ENCODE peak calls at places on chromosomes 1 and 21, in four cellular contexts. G is endodermal cell, F is HAP-1, E is Karpas-422. W is an unnamed sample. For H3K9me3, the result is how much of the 10 kb centered on the place peaks cover.

GRCh38 chr1:107965112-107965991 is at the start of gene VAV3:
- DNase-seq in G (peak), E (peak), F (peak), W (peak)

GRCh38 chr1:160799641-160800040 is 3.7 kb downstream of the LY9 start:
- DNase-seq in E (no peak), F (no peak), G (no peak), W (no peak)

GRCh38 chr1:202710070-202711025 is at the start of gene SYT2:
- DNase-seq in G (peak), E (no peak), F (peak), W (no peak)

GRCh38 chr1:113615425-113615824 is 143.9 kb downstream of the PHTF1 start:
- DNase-seq in F (peak), E (no peak), G (no peak), W (no peak)

GRCh38 chr1:231165371-231165770 is 3.5 kb downstream of the TRIM67 start:
- DNase-seq in G (no peak), F (no peak), E (no peak), W (no peak)

GRCh38 chr1:201637282-201638076 is 98.6 kb downstream of the NAV1 start:
- DNase-seq in G (no peak), E (no peak), F (no peak), W (no peak)

GRCh38 chr1:159171254-159171687 is at the start of gene CADM3:
- DNase-seq in G (peak), E (no peak), F (no peak), W (no peak)

GRCh38 chr1:58308206-58308605 is 238.3 kb downstream of the OMA1 start:
- DNase-seq in E (no peak), G (peak), F (no peak), W (no peak)

GRCh38 chr1:235329139-235329808 is 904 bp downstream of the GGPS1 start:
- DNase-seq in G (peak), E (peak), F (peak), W (no peak)

GRCh38 chr1:115746021-115746690 is 22.4 kb downstream of the CASQ2 start:
- DNase-seq in E (no peak), G (no peak), F (no peak), W (no peak)

GRCh38 chr1:30876451-30877204 is 31.9 kb downstream of the SDC3 start:
- DNase-seq in F (no peak), E (peak), G (no peak), W (no peak)

GRCh38 chr1:233389169-233389568 is 61.6 kb downstream of the MAP3K21 start:
- DNase-seq in G (no peak), F (no peak), E (no peak), W (no peak)

GRCh38 chr1:31064685-31065309 is 720 bp downstream of the PUM1 start:
- DNase-seq in G (no peak), F (peak), E (peak), W (no peak)

GRCh38 chr1:12145616-12146342 is 21.0 kb upstream of the TNFRSF1B start:
- DNase-seq in G (no peak), F (no peak), E (no peak), W (no peak)

GRCh38 chr1:201530741-201531521 is 8.0 kb upstream of the NAV1 start:
- DNase-seq in G (peak), F (peak), E (peak), W (no peak)

GRCh38 chr21:38267991-38268858 is 11.4 kb downstream of the KCNJ15 start:
- DNase-seq in F (no peak), E (peak), G (no peak), W (no peak)

GRCh38 chr1:53330819-53331218 is 2.9 kb upstream of the LRP8 start:
- DNase-seq in G (peak), F (no peak), E (no peak), W (no peak)

GRCh38 chr21:44930543-44930981 is 9.3 kb upstream of the SLX9 start:
- DNase-seq in E (peak), F (no peak), G (peak), W (peak)

GRCh38 chr21:44925027-44925755 is 4.5 kb upstream of the ITGB2 start:
- DNase-seq in G (no peak), E (peak), F (no peak), W (peak)

GRCh38 chr1:209318302-209319056 is 265.0 kb upstream of the CAMK1G start:
- DNase-seq in F (no peak), G (no peak), E (no peak), W (no peak)

GRCh38 chr1:230977781-230978490 is 725 bp downstream of the TTC13 start:
- DNase-seq in G (peak), E (peak), F (peak), W (peak)

GRCh38 chr1:215056584-215056983 is 26.0 kb upstream of the KCNK2 start:
- DNase-seq in F (no peak), E (no peak), G (no peak), W (no peak)

GRCh38 chr1:216815239-216815955 is 92.2 kb upstream of the ESRRG start:
- DNase-seq in E (no peak), G (no peak), F (no peak), W (no peak)

GRCh38 chr1:248853668-248854375 is 5.1 kb downstream of the ZNF692 start:
- DNase-seq in F (no peak), E (no peak), G (peak), W (peak)

GRCh38 chr1:209621329-209621728 is 30.9 kb downstream of the LAMB3 start:
- DNase-seq in G (no peak), F (no peak), E (no peak), W (no peak)

GRCh38 chr1:150970818-150971582 is 3.6 kb downstream of the CERS2 start:
- DNase-seq in F (no peak), G (peak), E (no peak), W (no peak)

GRCh38 chr21:31530364-31530763 is 129.1 kb upstream of the SOD1 start:
- DNase-seq in E (no peak), F (no peak), G (no peak), W (no peak)

GRCh38 chr1:154434346-154435075 is 29.4 kb downstream of the IL6R start:
- DNase-seq in E (no peak), G (no peak), F (no peak), W (no peak)

GRCh38 chr1:19089524-19089923 is 120.5 kb downstream of the UBR4 start:
- DNase-seq in F (no peak), G (no peak), E (no peak), W (no peak)

GRCh38 chr1:17258116-17258757 is 9.3 kb downstream of the PADI3 start:
- DNase-seq in G (no peak), E (no peak), F (no peak), W (no peak)

GRCh38 chr1:169381162-169381561 is 13.2 kb downstream of the BLZF1 start:
- DNase-seq in F (no peak), E (no peak), G (no peak), W (no peak)

GRCh38 chr1:59730759-59731478 is 83.8 kb upstream of the HOOK1 start:
- DNase-seq in E (no peak), F (no peak), G (no peak), W (no peak)

GRCh38 chr1:39825432-39825941 is 36.8 kb upstream of the BMP8B start:
- DNase-seq in F (no peak), E (no peak), G (no peak), W (no peak)

GRCh38 chr1:228684609-228685008 is 50.7 kb upstream of the RHOU start:
- DNase-seq in E (no peak), G (no peak), F (no peak), W (no peak)

GRCh38 chr1:24309762-24310485 is 9.2 kb upstream of the GRHL3 start:
- DNase-seq in F (no peak), E (no peak), G (no peak), W (no peak)

GRCh38 chr1:91553196-91553595 is 52.5 kb downstream of the CDC7 start:
- DNase-seq in E (no peak), G (no peak), F (no peak), W (no peak)

DNA sequence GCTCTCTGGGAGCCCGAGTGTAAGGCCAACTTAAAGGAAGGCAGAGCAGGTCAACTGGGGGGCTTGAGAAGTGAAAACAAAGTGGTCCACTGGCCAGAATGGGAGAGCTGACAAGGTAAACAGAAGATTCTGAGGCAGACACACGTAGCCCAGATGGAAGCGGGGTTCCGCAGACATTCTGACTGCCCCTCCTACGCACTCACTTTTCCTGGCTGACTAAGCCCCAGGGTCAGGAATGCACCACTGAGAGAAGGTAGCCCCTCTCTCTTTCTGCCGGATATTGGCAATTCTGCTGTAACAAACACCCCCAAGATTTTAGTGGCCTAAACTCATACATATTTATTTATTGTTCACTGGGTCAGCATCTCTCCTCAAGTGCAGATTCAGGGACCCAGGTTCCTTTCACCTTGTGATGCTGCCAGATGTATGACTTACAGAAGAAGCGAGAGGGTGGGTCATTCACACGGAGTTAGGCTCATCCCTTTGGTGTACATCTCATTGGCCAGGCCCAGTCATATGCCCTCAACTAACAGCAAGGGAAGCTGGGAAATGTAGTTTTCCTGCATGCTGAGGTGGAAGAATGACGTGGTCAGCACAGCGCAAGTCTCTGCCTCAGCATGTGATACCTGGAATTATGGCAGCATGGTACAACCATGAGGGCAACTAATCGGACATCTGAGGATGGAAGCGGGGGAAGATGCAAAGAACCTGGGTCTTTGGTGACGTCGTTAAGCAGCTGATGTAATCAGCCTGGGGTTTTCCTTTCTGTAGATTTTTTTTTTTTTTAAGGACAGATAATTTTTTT is 43.5 kb upstream of the MRPS6 start:
- DNase-seq in E (peak), G (peak), F (peak), W (peak)
- H3K9me3 ChIP-seq in E (under half), G (under half), F (under half), W (under half)

DNA sequence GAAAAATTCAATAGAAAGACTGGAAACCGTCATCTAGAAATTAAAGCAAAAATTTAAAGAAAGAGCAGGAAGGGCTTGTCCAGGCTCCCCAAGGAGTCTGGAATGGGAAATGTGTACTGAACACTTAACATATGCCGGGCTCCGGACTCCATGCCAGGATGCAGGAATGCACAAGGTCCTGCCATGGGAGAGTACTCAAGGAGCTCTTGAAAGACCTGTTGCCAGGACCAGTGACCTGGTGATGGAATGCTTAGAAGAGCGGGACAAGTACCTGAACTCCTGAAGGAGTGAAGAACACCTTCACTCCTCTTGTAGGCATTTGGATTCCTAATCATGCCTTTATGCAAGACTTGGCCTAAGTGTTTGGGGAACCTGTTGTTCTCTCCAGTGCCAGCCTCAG is 16.9 kb upstream of the DSCAM start:
- DNase-seq in F (no peak), G (no peak), E (no peak), W (no peak)
- H3K9me3 ChIP-seq in F (under half), G (under half), E (under half), W (under half)

DNA sequence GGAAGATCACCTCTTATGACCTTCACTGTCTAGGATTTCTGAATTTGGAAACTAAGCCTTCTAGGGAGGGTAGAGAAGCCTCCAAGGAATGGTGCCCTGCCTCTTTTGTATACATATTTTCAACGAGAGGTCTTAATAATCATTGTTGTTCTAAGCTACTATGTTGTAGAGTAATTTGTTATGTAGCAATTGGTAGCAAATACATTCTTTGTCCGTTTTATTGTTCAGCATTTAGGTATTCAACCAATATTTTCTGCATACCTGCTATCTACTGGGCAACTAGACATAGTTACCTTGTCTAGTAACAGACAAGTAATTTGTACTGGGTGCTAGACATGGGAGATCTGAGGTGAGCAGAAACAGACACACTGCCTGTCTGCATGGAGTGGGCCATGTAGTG is 20.8 kb upstream of the NCF2 start:
- DNase-seq in E (no peak), F (no peak), G (no peak), W (no peak)
- H3K9me3 ChIP-seq in E (under half), F (under half), G (under half), W (under half)

GRCh38 chr1:1032428-1032827 is 12.5 kb downstream of the AGRN start:
- DNase-seq in E (no peak), F (no peak), G (peak), W (no peak)
- H3K9me3 ChIP-seq in E (under half), F (under half), G (under half), W (under half)

DNA sequence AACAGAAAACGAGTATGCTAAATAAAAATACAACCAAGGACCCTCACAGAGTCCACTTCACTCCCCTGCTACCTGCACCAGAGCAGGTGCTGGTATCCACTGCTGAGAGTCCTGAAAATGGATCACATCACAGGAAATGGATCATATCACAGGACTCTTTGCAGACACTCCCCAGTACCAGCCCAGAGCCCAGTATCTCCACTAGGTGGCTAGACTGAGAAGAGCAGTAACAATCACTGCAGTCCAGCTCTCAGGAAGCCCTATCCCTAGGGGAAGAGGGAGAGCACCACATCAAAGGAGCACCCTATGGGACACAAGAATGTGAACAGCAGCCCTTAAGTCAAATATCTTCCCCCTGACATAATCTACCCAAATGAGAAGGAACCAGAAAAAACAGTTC is 28.0 kb downstream of the AGBL4 start:
- DNase-seq in F (no peak), G (peak), E (no peak), W (no peak)
- H3K9me3 ChIP-seq in F (under half), G (half or more), E (under half), W (under half)

DNA sequence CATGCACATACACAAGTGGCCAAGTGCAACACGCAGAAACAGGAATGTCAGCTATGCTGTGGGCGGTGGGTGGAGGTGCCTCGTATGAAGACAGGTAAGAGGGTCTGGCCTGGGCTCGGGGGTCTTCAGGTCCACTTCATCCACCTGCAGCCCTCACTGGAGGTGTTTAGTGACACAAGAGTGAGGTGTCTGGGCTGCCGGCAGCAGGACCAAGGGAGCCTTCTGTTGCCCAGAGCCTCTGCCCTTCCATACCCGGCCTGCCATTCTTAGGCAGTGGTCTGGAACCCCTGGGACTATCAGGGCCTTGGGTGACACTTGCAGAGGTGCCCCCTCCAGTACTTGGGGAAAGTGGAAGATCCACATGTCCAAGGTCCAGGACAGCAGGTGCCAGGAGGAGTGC is 21.7 kb upstream of the ACTRT2 start:
- DNase-seq in G (no peak), E (no peak), F (no peak), W (no peak)
- H3K9me3 ChIP-seq in G (under half), E (under half), F (under half), W (under half)

DNA sequence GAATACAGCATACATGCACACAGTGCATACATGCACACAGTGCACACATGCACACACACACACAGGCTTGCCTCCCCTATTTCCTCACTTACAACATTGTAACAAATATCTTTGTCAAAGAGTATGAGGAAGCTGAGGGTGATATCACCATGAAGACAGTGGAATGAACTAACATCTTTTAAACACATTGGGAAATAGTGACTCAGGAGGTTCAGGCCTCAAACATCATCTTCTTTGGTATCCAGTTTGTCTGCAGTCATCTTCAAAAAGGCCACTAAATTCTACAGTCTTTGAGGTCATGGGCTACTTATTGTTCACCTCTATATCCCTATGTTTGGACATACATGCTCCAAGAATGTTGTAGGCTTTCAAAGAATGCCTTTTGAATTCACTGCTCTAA is 2.1 kb upstream of the LCE2B start:
- DNase-seq in E (no peak), G (no peak), F (no peak), W (no peak)
- H3K9me3 ChIP-seq in E (under half), G (half or more), F (under half), W (under half)

GRCh38 chr21:46635324-46636180 is at the start of gene PRMT2:
- DNase-seq in G (peak), F (peak), E (peak), W (peak)

GRCh38 chr21:46634966-46635323 is 529 bp upstream of the PRMT2 start:
- DNase-seq in G (no peak), F (peak), E (peak), W (no peak)

GRCh38 chr21:46634427-46634826 is 1.0 kb upstream of the PRMT2 start:
- DNase-seq in G (no peak), E (no peak), F (no peak), W (no peak)

GRCh38 chr21:46636550-46637289 is 1.2 kb downstream of the PRMT2 start:
- DNase-seq in F (no peak), E (no peak), G (no peak), W (no peak)

DNA sequence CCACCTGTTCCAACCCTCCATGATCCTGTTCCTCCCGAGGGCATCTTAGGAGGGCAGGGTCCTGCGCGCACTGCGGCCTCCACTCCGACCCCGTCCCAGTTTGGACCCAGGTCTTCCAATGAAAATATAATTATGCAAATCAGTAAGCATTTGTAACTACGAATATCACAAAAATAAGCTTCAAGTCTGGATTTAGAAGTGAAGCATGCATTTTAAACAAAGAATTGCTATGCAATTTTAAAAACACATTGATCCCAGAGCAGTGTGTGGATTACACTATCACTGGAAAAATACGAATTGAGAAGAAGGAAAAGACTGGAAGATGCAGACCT is 673 bp downstream of the PRMT2 start:
- DNase-seq in F (no peak), G (no peak), E (no peak), W (no peak)
- H3K9me3 ChIP-seq in F (under half), G (under half), E (under half), W (under half)